ENCODE peak calls at places on chromosomes 11 and 22, in five cellular contexts. K, T, Y, M and R are unnamed samples.

GRCh38 chr22:42371112-42371900 is 60.9 kb downstream of the NFAM1 start:
- DNase-seq in K (no peak), T (no peak), Y (no peak), M (no peak), R (no peak)

GRCh38 chr22:36257948-36258674 is 5.2 kb downstream of the APOL1 start:
- DNase-seq in K (no peak), T (no peak), Y (no peak), M (no peak), R (no peak)

GRCh38 chr22:25976346-25976745 is 192.9 kb upstream of the SEZ6L start:
- DNase-seq in K (no peak), T (no peak), Y (no peak), M (no peak), R (no peak)

GRCh38 chr11:73429121-73429740 is 53.0 kb downstream of the RELT start:
- DNase-seq in K (no peak), T (no peak), Y (no peak), M (no peak), R (no peak)

GRCh38 chr11:129596361-129596760 is 219.3 kb upstream of the TMEM45B start:
- DNase-seq in K (no peak), T (no peak), Y (no peak), M (no peak), R (no peak)

GRCh38 chr22:18966748-18967147 is 30.7 kb upstream of the PRODH start:
- DNase-seq in K (no peak), T (no peak), Y (no peak), M (no peak), R (no peak)

GRCh38 chr11:62370743-62371440 is 33.6 kb downstream of the ASRGL1 start:
- DNase-seq in K (peak), T (no peak), Y (no peak), M (no peak), R (no peak)

GRCh38 chr11:87967459-87967858 is 207.8 kb downstream of the RAB38 start:
- DNase-seq in K (no peak), T (no peak), Y (no peak), M (no peak), R (no peak)

GRCh38 chr11:10573028-10573427 is 4.6 kb upstream of the LYVE1 start:
- DNase-seq in K (no peak), T (no peak), Y (no peak), M (no peak), R (no peak)

GRCh38 chr11:9001736-9002135 is 2.1 kb downstream of the NRIP3 start:
- DNase-seq in K (no peak), T (no peak), Y (peak), M (no peak), R (no peak)

GRCh38 chr11:130131957-130132850 is 27.4 kb upstream of the ST14 start:
- DNase-seq in K (peak), T (peak), Y (peak), M (peak), R (peak)

GRCh38 chr11:17890333-17890732 is 122.5 kb downstream of the SERGEF start:
- DNase-seq in K (no peak), T (no peak), Y (no peak), M (no peak), R (no peak)

GRCh38 chr11:39365809-39366436 is 2093.5 kb downstream of the LRRC4C start:
- DNase-seq in K (no peak), T (no peak), Y (no peak), M (no peak), R (no peak)

GRCh38 chr11:130428271-130428670 is at the start of gene ADAMTS8:
- DNase-seq in K (no peak), T (no peak), Y (no peak), M (peak), R (no peak)

GRCh38 chr22:42877158-42877557 is 20.1 kb upstream of the ARFGAP3 start:
- DNase-seq in K (no peak), T (no peak), Y (no peak), M (no peak), R (no peak)

GRCh38 chr22:22519591-22519990 is 479 bp downstream of the ZNF280A start:
- DNase-seq in K (no peak), T (peak), Y (no peak), M (no peak), R (no peak)

GRCh38 chr11:16881074-16881709 is 133.0 kb downstream of the PLEKHA7 start:
- DNase-seq in K (peak), T (peak), Y (no peak), M (no peak), R (no peak)

GRCh38 chr11:908273-908672 is 2.3 kb downstream of the CHID1 start:
- DNase-seq in K (no peak), T (peak), Y (no peak), M (no peak), R (no peak)

GRCh38 chr22:49276567-49276966 is 551.1 kb downstream of the BRD1 start:
- DNase-seq in K (no peak), T (no peak), Y (no peak), M (no peak), R (no peak)
- TF ChIP-seq ATF3 in K (no peak), T (no peak), Y (no peak), M (no peak), R (no peak)

DNA sequence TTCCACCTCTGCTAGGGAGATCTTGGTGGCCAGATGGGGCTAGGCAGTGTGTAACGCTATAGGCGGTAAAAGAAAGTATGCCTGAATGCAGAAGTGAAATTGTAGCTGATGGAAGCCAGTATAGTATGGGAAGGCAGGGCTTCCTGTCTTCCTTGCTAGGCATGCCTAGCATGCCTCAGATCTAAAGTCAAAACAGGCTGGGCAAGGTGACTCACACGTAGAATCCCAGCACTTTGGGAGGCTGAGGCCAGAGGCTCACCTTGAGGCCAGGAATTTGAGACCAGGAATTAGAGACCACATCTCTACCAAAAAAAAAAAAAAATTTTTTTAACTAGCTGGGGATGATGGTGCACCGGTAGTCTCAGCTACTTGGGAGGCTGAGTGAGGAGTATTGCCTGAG is 281.7 kb upstream of the MTNR1B start:
- DNase-seq in K (no peak), T (no peak), Y (no peak), M (no peak), R (no peak)
- TF ChIP-seq ATF3 in K (no peak), T (no peak), Y (no peak), M (no peak), R (no peak)

GRCh38 chr22:47618611-47619010 is 856.2 kb downstream of the TBC1D22A start:
- DNase-seq in K (no peak), T (no peak), Y (no peak), M (no peak), R (no peak)

GRCh38 chr22:47617186-47617585 is 854.7 kb downstream of the TBC1D22A start:
- DNase-seq in K (no peak), T (no peak), Y (no peak), M (no peak), R (no peak)

GRCh38 chr22:47616396-47617020 is 854.1 kb downstream of the TBC1D22A start:
- DNase-seq in K (no peak), T (no peak), Y (no peak), M (no peak), R (no peak)

GRCh38 chr22:47619631-47620030 is 857.2 kb downstream of the TBC1D22A start:
- DNase-seq in K (no peak), T (no peak), Y (no peak), M (peak), R (no peak)

GRCh38 chr22:47618180-47618579 is 855.7 kb downstream of the TBC1D22A start:
- DNase-seq in K (peak), T (no peak), Y (no peak), M (no peak), R (no peak)
- TF ChIP-seq ATF3 in K (no peak), T (no peak), Y (no peak), M (no peak), R (no peak)

DNA sequence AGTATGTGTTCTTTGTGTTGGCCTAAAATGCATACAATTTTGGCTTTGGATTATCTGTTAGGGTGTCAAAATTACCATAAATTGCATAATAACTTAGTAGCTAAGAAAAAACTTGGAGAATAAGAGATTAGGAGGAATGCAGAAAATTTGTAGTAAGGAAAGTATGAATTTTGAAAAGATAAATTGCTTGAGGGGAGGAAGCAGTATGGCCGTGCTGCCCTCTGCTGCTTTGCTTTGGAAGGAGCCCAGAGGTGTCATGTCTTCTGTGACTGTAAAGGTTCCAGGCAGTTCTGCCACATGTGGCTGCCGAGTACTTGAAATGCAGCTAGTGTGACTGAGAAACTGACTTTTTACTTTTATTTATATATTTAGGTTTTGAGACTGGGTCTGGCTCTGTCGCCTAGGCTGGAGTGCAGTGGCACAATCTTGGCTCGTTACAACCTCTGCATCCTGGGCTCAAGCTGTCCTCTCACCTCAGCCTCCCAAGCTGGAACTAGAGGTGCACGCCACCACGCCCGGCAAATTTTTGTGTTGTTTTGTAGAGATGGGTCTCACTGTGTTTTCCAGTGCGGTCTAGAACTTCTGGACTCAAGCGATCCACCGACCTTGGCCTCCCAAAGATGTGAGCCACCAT is 1.8 kb downstream of the ADSL start:
- DNase-seq in K (peak), T (peak), Y (peak), M (no peak), R (no peak)
- TF ChIP-seq ATF3 in K (no peak), T (no peak), Y (no peak), M (no peak), R (no peak)

DNA sequence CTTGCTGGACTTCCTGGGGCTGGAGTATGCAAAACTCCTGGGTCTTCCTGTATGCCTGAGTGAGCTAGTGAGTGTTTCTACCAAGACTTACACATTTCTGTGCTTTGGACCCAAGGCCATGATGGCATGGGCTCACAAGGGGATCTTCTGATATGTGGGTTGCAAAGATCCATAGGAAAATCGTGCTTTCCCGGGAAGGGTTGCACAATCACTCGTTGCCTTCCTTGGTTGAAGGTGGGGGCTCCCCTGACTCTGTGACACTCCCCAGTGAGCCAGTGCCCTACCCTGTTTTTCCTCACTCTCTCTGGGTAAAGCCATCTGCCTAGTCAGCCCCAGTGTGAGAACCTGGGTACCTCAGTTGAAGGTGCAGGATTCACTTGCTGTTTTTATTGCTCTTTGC is 114.0 kb upstream of the CCDC179 start:
- DNase-seq in K (no peak), T (no peak), Y (no peak), M (no peak), R (no peak)
- TF ChIP-seq ATF3 in K (no peak), T (no peak), Y (no peak), M (no peak), R (no peak)

GRCh38 chr11:91104237-91104636 is 881.4 kb upstream of the CHORDC1 start:
- DNase-seq in K (no peak), T (no peak), Y (no peak), M (no peak), R (no peak)
- TF ChIP-seq ATF3 in K (no peak), T (no peak), Y (no peak), M (no peak), R (no peak)

GRCh38 chr11:107859459-107860239 is 1.1 kb upstream of the SLC35F2 start:
- DNase-seq in K (peak), T (no peak), Y (peak), M (peak), R (peak)

GRCh38 chr11:107858217-107859070 is at the start of gene SLC35F2:
- DNase-seq in K (peak), T (peak), Y (peak), M (peak), R (peak)

GRCh38 chr11:107857550-107858216 is 904 bp downstream of the SLC35F2 start:
- DNase-seq in K (no peak), T (no peak), Y (no peak), M (peak), R (no peak)

GRCh38 chr11:107856180-107856980 is 2.2 kb downstream of the SLC35F2 start:
- DNase-seq in K (no peak), T (no peak), Y (peak), M (no peak), R (no peak)

DNA sequence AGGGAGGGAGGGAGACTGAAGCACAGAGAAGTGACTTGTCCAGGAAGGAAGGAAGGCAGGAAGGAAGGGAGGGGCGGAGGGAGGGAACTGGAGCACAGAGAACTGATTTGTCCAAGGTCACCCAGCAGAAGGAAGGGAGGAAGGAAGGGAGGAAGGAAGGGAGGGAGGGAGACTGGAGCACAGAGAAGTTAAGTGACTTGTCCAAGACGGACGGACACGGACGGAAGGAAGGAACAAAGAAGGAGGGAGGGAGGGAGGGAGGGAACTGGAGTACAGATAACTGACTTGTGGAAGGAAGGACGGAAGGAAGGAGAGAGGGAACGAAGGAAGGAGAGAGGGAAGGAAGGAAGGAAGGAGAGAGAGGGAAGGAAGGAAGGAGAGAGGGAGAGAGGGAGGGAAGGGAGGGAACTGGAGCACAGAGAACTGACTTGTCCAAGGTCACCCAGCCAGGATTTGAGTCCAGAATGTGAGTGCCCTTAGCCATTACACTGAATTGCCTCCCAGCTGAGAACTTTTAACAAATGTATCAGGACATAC is 1.5 kb downstream of the SLC35F2 start:
- DNase-seq in K (no peak), T (no peak), Y (peak), M (no peak), R (no peak)
- TF ChIP-seq ATF3 in K (no peak), T (no peak), Y (no peak), M (no peak), R (no peak)

GRCh38 chr22:38462960-38463784 is 4.7 kb upstream of the KDELR3 start:
- DNase-seq in K (peak), T (peak), Y (no peak), M (peak), R (no peak)
- TF ChIP-seq ATF3 in K (no peak), T (no peak), Y (no peak), M (no peak), R (no peak)

GRCh38 chr11:69252494-69252845 is 41.5 kb upstream of the MYEOV start:
- DNase-seq in K (no peak), T (no peak), Y (no peak), M (no peak), R (no peak)

GRCh38 chr11:69249086-69249640 is 44.8 kb upstream of the MYEOV start:
- DNase-seq in K (no peak), T (no peak), Y (no peak), M (no peak), R (no peak)

GRCh38 chr11:69250503-69251393 is 43.2 kb upstream of the MYEOV start:
- DNase-seq in K (no peak), T (no peak), Y (no peak), M (no peak), R (no peak)

GRCh38 chr11:69251639-69252493 is 42.1 kb upstream of the MYEOV start:
- DNase-seq in K (no peak), T (no peak), Y (no peak), M (no peak), R (no peak)

DNA sequence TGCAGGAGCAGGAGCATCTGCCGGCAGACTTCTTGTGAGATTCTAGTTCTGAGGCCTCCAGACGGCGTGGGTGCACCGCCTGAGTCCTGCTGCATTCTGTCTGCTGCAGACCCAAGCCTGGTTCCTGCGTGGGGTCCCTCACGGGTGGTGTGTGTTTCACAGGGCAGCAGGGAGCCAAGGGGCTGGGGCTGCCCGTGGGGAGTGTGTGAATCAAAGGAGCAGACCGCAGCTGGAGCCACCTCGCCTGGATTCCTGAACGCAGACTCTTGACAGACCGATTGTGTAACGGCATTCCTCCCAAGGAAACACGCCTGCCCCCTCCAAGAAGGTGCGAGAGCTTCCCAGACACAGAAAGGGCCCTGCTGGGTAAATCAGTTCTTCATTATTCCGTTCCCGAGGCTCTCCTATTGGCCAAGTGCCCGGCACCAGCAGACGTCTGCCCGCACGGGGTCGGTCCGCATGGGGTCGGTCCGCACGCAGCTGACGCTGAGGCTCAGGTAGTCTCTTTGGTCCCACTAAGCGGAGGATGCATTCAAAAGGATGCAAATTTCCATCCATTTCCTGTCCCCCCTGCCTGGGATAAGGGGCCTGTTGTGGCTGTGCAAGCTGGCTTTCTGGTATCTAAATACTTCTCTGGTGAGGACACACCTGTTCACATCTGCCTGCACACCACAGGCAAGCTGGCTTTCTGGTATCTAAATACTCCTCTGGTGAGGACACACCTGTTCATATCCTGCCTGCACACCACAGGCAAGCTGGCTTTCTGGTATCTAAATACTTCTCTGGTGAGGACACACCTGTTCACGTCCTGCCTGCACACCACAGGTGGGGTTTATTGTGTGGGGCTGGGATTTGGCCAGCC is 44.1 kb upstream of the MYEOV start:
- DNase-seq in K (peak), T (no peak), Y (no peak), M (peak), R (no peak)
- TF ChIP-seq ATF3 in K (no peak), T (no peak), Y (no peak), M (no peak), R (no peak)